ENCODE peak calls at places on chromosomes 12 and 14, in ten cellular contexts. One of them, this sample, is unnamed.

GRCh38 chr14:42523656-42524055 is 917.0 kb downstream of the LRFN5 start:
- DNase-seq in CD8-positive, alpha-beta T cell: no peak
- DNase-seq in upper lobe of right lung: no peak
- DNase-seq in neural progenitor cell: no peak
- DNase-seq in RWPE1: no peak
- DNase-seq in astrocyte of the cerebellum: no peak
- DNase-seq in cardiac muscle cell: no peak
- DNase-seq in WTC11: no peak
- DNase-seq in AG10803: no peak
- DNase-seq in astrocyte of the spinal cord: peak
- DNase-seq in this sample: no peak

GRCh38 chr12:57159341-57159740 is 11.9 kb upstream of the LRP1-AS start:
- DNase-seq in WTC11: no peak
- DNase-seq in RWPE1: no peak
- DNase-seq in astrocyte of the cerebellum: no peak
- DNase-seq in AG10803: no peak
- DNase-seq in CD8-positive, alpha-beta T cell: no peak
- DNase-seq in neural progenitor cell: no peak
- DNase-seq in astrocyte of the spinal cord: no peak
- DNase-seq in cardiac muscle cell: no peak
- DNase-seq in upper lobe of right lung: no peak
- DNase-seq in this sample: no peak

GRCh38 chr14:56491299-56492285 is 88.0 kb upstream of the TMEM260 start:
- DNase-seq in astrocyte of the cerebellum: peak
- DNase-seq in CD8-positive, alpha-beta T cell: peak
- DNase-seq in RWPE1: peak
- DNase-seq in AG10803: peak
- DNase-seq in astrocyte of the spinal cord: peak
- DNase-seq in upper lobe of right lung: no peak
- DNase-seq in cardiac muscle cell: peak
- DNase-seq in WTC11: peak
- DNase-seq in neural progenitor cell: peak
- DNase-seq in this sample: peak

GRCh38 chr14:47044841-47045240 is 393.3 kb upstream of the RPL10L start:
- DNase-seq in CD8-positive, alpha-beta T cell: no peak
- DNase-seq in neural progenitor cell: peak
- DNase-seq in upper lobe of right lung: no peak
- DNase-seq in astrocyte of the spinal cord: peak
- DNase-seq in WTC11: peak
- DNase-seq in AG10803: no peak
- DNase-seq in RWPE1: no peak
- DNase-seq in cardiac muscle cell: no peak
- DNase-seq in astrocyte of the cerebellum: no peak
- DNase-seq in this sample: no peak

GRCh38 chr12:7106082-7106481 is 2.9 kb downstream of the C1RL start:
- DNase-seq in RWPE1: no peak
- DNase-seq in upper lobe of right lung: no peak
- DNase-seq in astrocyte of the cerebellum: no peak
- DNase-seq in neural progenitor cell: no peak
- DNase-seq in cardiac muscle cell: no peak
- DNase-seq in CD8-positive, alpha-beta T cell: no peak
- DNase-seq in AG10803: no peak
- DNase-seq in astrocyte of the spinal cord: no peak
- DNase-seq in WTC11: no peak
- DNase-seq in this sample: no peak

GRCh38 chr14:53325176-53325806 is 172.2 kb upstream of the DDHD1 start:
- DNase-seq in upper lobe of right lung: no peak
- DNase-seq in astrocyte of the spinal cord: no peak
- DNase-seq in AG10803: no peak
- DNase-seq in neural progenitor cell: peak
- DNase-seq in astrocyte of the cerebellum: no peak
- DNase-seq in CD8-positive, alpha-beta T cell: no peak
- DNase-seq in cardiac muscle cell: peak
- DNase-seq in RWPE1: no peak
- DNase-seq in WTC11: no peak
- DNase-seq in this sample: peak

GRCh38 chr12:110862331-110862730 is 15.5 kb downstream of the CCDC63 start:
- DNase-seq in neural progenitor cell: peak
- DNase-seq in upper lobe of right lung: no peak
- DNase-seq in cardiac muscle cell: no peak
- DNase-seq in AG10803: no peak
- DNase-seq in CD8-positive, alpha-beta T cell: no peak
- DNase-seq in astrocyte of the cerebellum: no peak
- DNase-seq in WTC11: no peak
- DNase-seq in astrocyte of the spinal cord: no peak
- DNase-seq in RWPE1: no peak
- DNase-seq in this sample: no peak

GRCh38 chr12:113194971-113195391 is 9.5 kb downstream of the RITA1 start:
- DNase-seq in astrocyte of the spinal cord: peak
- DNase-seq in CD8-positive, alpha-beta T cell: no peak
- DNase-seq in neural progenitor cell: peak
- DNase-seq in RWPE1: no peak
- DNase-seq in cardiac muscle cell: peak
- DNase-seq in AG10803: peak
- DNase-seq in astrocyte of the cerebellum: peak
- DNase-seq in upper lobe of right lung: no peak
- DNase-seq in WTC11: no peak
- DNase-seq in this sample: peak

GRCh38 chr14:22508662-22509035 is 80.4 kb downstream of the DAD1 start:
- DNase-seq in upper lobe of right lung: no peak
- DNase-seq in WTC11: no peak
- DNase-seq in CD8-positive, alpha-beta T cell: no peak
- DNase-seq in astrocyte of the spinal cord: no peak
- DNase-seq in neural progenitor cell: peak
- DNase-seq in RWPE1: no peak
- DNase-seq in cardiac muscle cell: no peak
- DNase-seq in astrocyte of the cerebellum: no peak
- DNase-seq in AG10803: no peak
- DNase-seq in this sample: no peak

GRCh38 chr12:90098132-90098779 is 389.6 kb upstream of the ATP2B1 start:
- DNase-seq in astrocyte of the spinal cord: no peak
- DNase-seq in neural progenitor cell: peak
- DNase-seq in CD8-positive, alpha-beta T cell: no peak
- DNase-seq in WTC11: no peak
- DNase-seq in upper lobe of right lung: no peak
- DNase-seq in astrocyte of the cerebellum: peak
- DNase-seq in AG10803: no peak
- DNase-seq in RWPE1: no peak
- DNase-seq in cardiac muscle cell: no peak
- DNase-seq in this sample: no peak

DNA sequence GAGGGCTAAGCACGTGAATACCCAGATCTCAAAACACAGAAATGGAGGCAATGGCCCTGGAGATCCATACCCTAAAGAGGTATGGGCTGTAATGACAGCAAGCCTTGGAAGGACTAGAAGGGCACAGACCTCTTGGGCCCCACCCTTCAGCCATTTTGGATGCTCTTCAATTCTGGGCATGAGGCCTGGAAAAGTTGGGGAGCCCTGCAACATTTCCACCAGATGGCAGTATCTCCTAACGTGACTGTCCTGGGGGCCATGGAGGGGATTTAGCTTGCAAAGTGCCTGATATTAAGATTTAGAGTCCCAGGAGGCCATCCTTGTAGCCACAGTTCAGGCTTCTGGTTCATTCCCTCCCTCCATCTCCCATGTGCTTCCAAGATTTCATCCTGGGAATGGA is 30.2 kb downstream of the KCNA5 start:
- DNase-seq in neural progenitor cell: peak
- DNase-seq in astrocyte of the spinal cord: no peak
- DNase-seq in cardiac muscle cell: peak
- DNase-seq in CD8-positive, alpha-beta T cell: no peak
- DNase-seq in astrocyte of the cerebellum: no peak
- DNase-seq in RWPE1: no peak
- DNase-seq in upper lobe of right lung: no peak
- DNase-seq in WTC11: peak
- DNase-seq in AG10803: peak
- DNase-seq in this sample: peak
- TF ChIP-seq CTCF in neural progenitor cell: peak
- TF ChIP-seq CTCF in astrocyte of the spinal cord: peak
- TF ChIP-seq CTCF in cardiac muscle cell: peak
- TF ChIP-seq CTCF in CD8-positive, alpha-beta T cell: no peak
- TF ChIP-seq CTCF in astrocyte of the cerebellum: peak
- TF ChIP-seq CTCF in RWPE1: no peak
- TF ChIP-seq CTCF in upper lobe of right lung: peak
- TF ChIP-seq CTCF in WTC11: no peak
- TF ChIP-seq CTCF in AG10803: peak
- TF ChIP-seq CTCF in this sample: no peak

GRCh38 chr12:30923057-30923456 is 3.5 kb upstream of the TSPAN11 start:
- DNase-seq in CD8-positive, alpha-beta T cell: no peak
- DNase-seq in AG10803: no peak
- DNase-seq in neural progenitor cell: no peak
- DNase-seq in cardiac muscle cell: no peak
- DNase-seq in astrocyte of the spinal cord: no peak
- DNase-seq in astrocyte of the cerebellum: no peak
- DNase-seq in upper lobe of right lung: no peak
- DNase-seq in WTC11: no peak
- DNase-seq in RWPE1: no peak
- DNase-seq in this sample: no peak

GRCh38 chr12:30928356-30929264 is 2.1 kb downstream of the TSPAN11 start:
- DNase-seq in cardiac muscle cell: no peak
- DNase-seq in RWPE1: no peak
- DNase-seq in astrocyte of the cerebellum: no peak
- DNase-seq in astrocyte of the spinal cord: no peak
- DNase-seq in neural progenitor cell: no peak
- DNase-seq in CD8-positive, alpha-beta T cell: no peak
- DNase-seq in upper lobe of right lung: no peak
- DNase-seq in WTC11: no peak
- DNase-seq in AG10803: no peak
- DNase-seq in this sample: no peak

GRCh38 chr12:30925607-30926242 is 823 bp upstream of the TSPAN11 start:
- DNase-seq in cardiac muscle cell: no peak
- DNase-seq in CD8-positive, alpha-beta T cell: no peak
- DNase-seq in AG10803: no peak
- DNase-seq in RWPE1: no peak
- DNase-seq in neural progenitor cell: peak
- DNase-seq in astrocyte of the spinal cord: no peak
- DNase-seq in astrocyte of the cerebellum: no peak
- DNase-seq in upper lobe of right lung: no peak
- DNase-seq in WTC11: no peak
- DNase-seq in this sample: no peak

GRCh38 chr12:30927210-30927576 is 645 bp downstream of the TSPAN11 start:
- DNase-seq in RWPE1: no peak
- DNase-seq in WTC11: no peak
- DNase-seq in cardiac muscle cell: no peak
- DNase-seq in AG10803: no peak
- DNase-seq in CD8-positive, alpha-beta T cell: no peak
- DNase-seq in upper lobe of right lung: no peak
- DNase-seq in astrocyte of the cerebellum: no peak
- DNase-seq in neural progenitor cell: no peak
- DNase-seq in astrocyte of the spinal cord: no peak
- DNase-seq in this sample: no peak

DNA sequence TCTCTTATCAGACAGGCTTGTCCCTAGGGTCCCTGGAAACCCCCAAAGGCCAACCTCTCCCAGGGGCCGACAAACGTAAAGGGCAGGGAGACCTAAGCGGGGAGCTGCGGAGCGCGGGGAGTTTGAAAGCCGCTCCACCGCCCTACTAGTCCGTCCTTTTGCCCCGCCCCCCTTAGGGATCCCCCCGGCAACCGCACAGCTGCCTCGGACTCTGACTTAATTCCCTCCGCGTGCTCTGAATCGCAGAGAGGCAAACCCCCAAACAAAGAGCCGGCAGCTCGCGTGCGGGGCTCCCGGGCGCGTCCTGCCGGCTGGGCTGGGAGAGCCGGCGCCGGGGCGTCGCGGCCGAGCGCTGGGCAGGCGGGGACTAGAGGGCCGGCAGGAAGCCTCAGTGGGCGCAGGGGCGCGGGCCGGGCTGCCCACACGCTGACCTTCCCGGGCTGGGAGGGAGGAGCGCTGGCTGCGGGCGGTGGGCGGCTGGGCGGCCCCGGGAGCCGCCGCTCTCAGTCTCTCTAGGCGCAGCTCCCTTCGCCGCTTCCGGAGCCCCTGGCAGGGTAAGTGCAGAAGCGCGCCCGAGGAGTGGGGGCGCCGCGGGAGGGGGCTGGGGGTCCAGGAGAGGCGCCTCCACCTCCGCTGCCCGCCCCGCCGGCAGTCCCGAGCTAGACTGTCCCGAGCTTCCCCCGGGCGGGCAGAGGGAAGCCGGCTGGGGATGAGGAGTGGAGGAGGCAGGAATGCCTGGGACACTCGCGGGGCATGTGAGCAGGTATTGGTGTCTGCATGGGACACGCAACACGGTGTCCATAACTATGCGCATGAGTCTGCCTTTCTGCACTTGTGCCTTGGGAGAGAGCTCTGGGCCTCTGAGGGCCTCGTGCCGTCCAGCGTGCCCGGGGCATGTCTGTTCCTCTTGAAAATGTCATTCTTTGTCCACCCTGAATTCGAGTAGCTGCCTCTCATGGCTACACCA is at the start of gene TSPAN11:
- DNase-seq in astrocyte of the spinal cord: peak
- DNase-seq in RWPE1: peak
- DNase-seq in astrocyte of the cerebellum: no peak
- DNase-seq in cardiac muscle cell: peak
- DNase-seq in neural progenitor cell: peak
- DNase-seq in AG10803: peak
- DNase-seq in upper lobe of right lung: no peak
- DNase-seq in WTC11: peak
- DNase-seq in CD8-positive, alpha-beta T cell: no peak
- DNase-seq in this sample: peak
- TF ChIP-seq CTCF in astrocyte of the spinal cord: no peak
- TF ChIP-seq CTCF in RWPE1: no peak
- TF ChIP-seq CTCF in astrocyte of the cerebellum: no peak
- TF ChIP-seq CTCF in cardiac muscle cell: no peak
- TF ChIP-seq CTCF in neural progenitor cell: peak
- TF ChIP-seq CTCF in AG10803: no peak
- TF ChIP-seq CTCF in upper lobe of right lung: no peak
- TF ChIP-seq CTCF in WTC11: no peak
- TF ChIP-seq CTCF in CD8-positive, alpha-beta T cell: no peak
- TF ChIP-seq CTCF in this sample: no peak

GRCh38 chr14:50340945-50341344 is 28.8 kb downstream of the DMAC2L start:
- DNase-seq in neural progenitor cell: peak
- DNase-seq in CD8-positive, alpha-beta T cell: no peak
- DNase-seq in cardiac muscle cell: no peak
- DNase-seq in AG10803: no peak
- DNase-seq in upper lobe of right lung: no peak
- DNase-seq in astrocyte of the cerebellum: no peak
- DNase-seq in RWPE1: no peak
- DNase-seq in WTC11: peak
- DNase-seq in astrocyte of the spinal cord: no peak
- DNase-seq in this sample: no peak
- TF ChIP-seq CTCF in neural progenitor cell: peak
- TF ChIP-seq CTCF in CD8-positive, alpha-beta T cell: no peak
- TF ChIP-seq CTCF in cardiac muscle cell: no peak
- TF ChIP-seq CTCF in AG10803: no peak
- TF ChIP-seq CTCF in upper lobe of right lung: no peak
- TF ChIP-seq CTCF in astrocyte of the cerebellum: no peak
- TF ChIP-seq CTCF in RWPE1: no peak
- TF ChIP-seq CTCF in WTC11: no peak
- TF ChIP-seq CTCF in astrocyte of the spinal cord: peak
- TF ChIP-seq CTCF in this sample: peak

DNA sequence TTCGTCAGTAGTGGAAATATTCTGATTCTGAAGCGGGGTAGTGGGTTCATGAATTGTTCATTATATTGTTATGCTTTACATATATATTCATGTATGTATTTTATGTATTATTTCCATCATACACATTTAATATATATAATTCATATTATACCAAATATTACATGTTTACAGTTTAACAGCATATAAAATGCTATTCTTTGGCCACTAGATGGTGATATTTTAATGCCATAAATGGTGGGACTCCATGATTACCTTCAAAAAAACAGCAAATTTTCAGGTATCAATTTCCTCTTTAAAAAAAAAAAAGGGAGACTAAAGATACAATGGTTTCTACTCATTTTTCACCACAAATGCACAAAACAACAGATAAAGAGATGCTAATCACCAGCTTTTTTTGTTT is 41.0 kb downstream of the BDKRB1 start:
- DNase-seq in astrocyte of the spinal cord: peak
- DNase-seq in cardiac muscle cell: peak
- DNase-seq in astrocyte of the cerebellum: peak
- DNase-seq in CD8-positive, alpha-beta T cell: no peak
- DNase-seq in WTC11: no peak
- DNase-seq in upper lobe of right lung: no peak
- DNase-seq in AG10803: peak
- DNase-seq in RWPE1: no peak
- DNase-seq in neural progenitor cell: no peak
- DNase-seq in this sample: peak
- TF ChIP-seq CTCF in astrocyte of the spinal cord: peak
- TF ChIP-seq CTCF in cardiac muscle cell: peak
- TF ChIP-seq CTCF in astrocyte of the cerebellum: peak
- TF ChIP-seq CTCF in CD8-positive, alpha-beta T cell: peak
- TF ChIP-seq CTCF in WTC11: no peak
- TF ChIP-seq CTCF in upper lobe of right lung: peak
- TF ChIP-seq CTCF in AG10803: peak
- TF ChIP-seq CTCF in RWPE1: peak
- TF ChIP-seq CTCF in neural progenitor cell: peak
- TF ChIP-seq CTCF in this sample: peak